ENCODE peak calls at places on chromosomes 1 and 21, in ten cellular contexts. D is GM23338, O is heart left ventricle, S is GM13976, V is neural crest cell, P is body of pancreas, T is fibroblast of lung, F is progenitor cell of endocrine pancreas, E is foreskin fibroblast, H is foreskin keratinocyte. W is an unnamed sample.

GRCh38 chr1:119791377-119791776 is 19.9 kb downstream of the REG4 start:
- DNase-seq in D (peak), O (no peak), S (no peak), V (no peak), P (no peak), T (no peak), F (no peak), E (no peak), H (peak), W (no peak)

GRCh38 chr1:38253314-38253713 is 206.7 kb upstream of the POU3F1 start:
- DNase-seq in D (no peak), O (no peak), S (no peak), V (no peak), P (no peak), T (no peak), F (no peak), E (no peak), H (no peak), W (no peak)

GRCh38 chr1:169550294-169550693 is 36.0 kb downstream of the F5 start:
- DNase-seq in D (peak), O (no peak), S (peak), V (no peak), P (no peak), T (peak), F (no peak), E (peak), H (peak), W (no peak)

GRCh38 chr1:193338194-193338593 is 151.8 kb upstream of the B3GALT2 start:
- DNase-seq in D (no peak), O (no peak), S (peak), V (no peak), P (no peak), T (peak), F (no peak), E (no peak), H (peak), W (no peak)

GRCh38 chr1:87723193-87723592 is 394.5 kb downstream of the LMO4 start:
- DNase-seq in D (peak), O (no peak), S (no peak), V (no peak), P (no peak), T (no peak), F (no peak), E (no peak), H (no peak), W (no peak)

GRCh38 chr21:35829014-35829525 is 231.3 kb downstream of the SETD4 start:
- DNase-seq in D (peak), O (no peak), S (no peak), V (no peak), P (no peak), T (no peak), F (no peak), E (no peak), H (no peak), W (no peak)

GRCh38 chr1:169563019-169563615 is 23.2 kb downstream of the F5 start:
- DNase-seq in D (no peak), O (no peak), S (no peak), V (no peak), P (no peak), T (no peak), F (no peak), E (no peak), H (no peak), W (no peak)

GRCh38 chr1:87673748-87674147 is 345.1 kb downstream of the LMO4 start:
- DNase-seq in D (peak), O (no peak), S (no peak), V (no peak), P (no peak), T (peak), F (no peak), E (no peak), H (no peak), W (no peak)

GRCh38 chr1:167720965-167721616 is 691 bp upstream of the MPZL1 start:
- DNase-seq in D (no peak), O (peak), S (no peak), V (peak), P (peak), T (peak), F (no peak), E (peak), H (peak), W (no peak)

GRCh38 chr1:6040859-6041415 is 4.8 kb upstream of the KCNAB2 start:
- DNase-seq in D (no peak), O (no peak), S (no peak), V (no peak), P (no peak), T (no peak), F (no peak), E (no peak), H (no peak), W (no peak)

GRCh38 chr1:59985901-59986735 is 59.5 kb upstream of the CYP2J2 start:
- DNase-seq in D (peak), O (no peak), S (no peak), V (no peak), P (no peak), T (no peak), F (no peak), E (peak), H (no peak), W (no peak)

GRCh38 chr1:33094971-33095604 is 14.1 kb downstream of the AZIN2 start:
- DNase-seq in D (peak), O (no peak), S (no peak), V (peak), P (peak), T (peak), F (peak), E (peak), H (peak), W (peak)

GRCh38 chr1:72009756-72010441 is 272.4 kb downstream of the NEGR1 start:
- DNase-seq in D (peak), O (peak), S (no peak), V (no peak), P (no peak), T (peak), F (no peak), E (no peak), H (peak), W (no peak)

DNA sequence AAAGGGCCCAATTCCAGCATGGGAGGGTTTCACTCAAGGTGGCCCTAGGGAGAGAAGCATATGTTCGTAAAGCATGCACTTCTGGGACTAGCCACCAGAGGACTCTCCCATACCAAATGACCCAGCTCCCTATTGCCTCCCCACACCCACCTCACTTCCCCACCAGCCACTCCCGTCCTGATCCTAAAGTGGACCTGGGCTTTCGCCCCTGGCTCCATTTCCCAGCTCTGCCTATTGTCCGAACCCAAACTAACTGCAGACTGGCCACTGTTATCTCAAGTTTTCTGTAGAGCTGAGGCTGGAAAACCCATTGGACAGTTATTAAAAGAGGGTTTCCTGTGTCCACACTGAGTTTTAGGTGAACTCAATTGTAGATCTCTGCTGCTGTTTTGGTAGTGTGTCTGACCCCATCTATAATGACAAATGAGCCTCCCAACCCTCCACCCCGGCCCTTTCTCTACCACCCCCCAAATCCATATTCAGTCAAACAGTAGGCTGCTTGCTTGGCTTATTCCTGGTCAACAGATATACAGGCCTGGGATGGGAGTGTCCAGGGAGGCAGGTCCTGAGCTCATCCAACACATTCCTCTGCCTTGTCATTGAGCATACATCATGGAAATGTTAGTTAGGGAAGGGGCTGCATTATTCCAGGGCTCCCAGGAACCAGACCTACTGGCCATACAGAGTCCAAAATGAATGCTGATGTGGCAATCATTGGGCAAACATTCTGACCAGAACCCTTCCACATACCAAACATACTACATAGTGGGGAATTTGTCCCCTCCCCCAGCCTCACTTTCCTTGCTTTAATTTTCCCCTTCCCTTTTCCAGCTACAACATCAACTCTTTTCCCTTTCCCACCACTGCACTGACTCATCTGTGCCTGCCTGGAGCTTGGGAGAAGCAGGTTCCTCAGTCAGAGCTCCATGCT is 59.2 kb downstream of the ABCA4 start:
- DNase-seq in D (peak), O (peak), S (peak), V (peak), P (peak), T (peak), F (peak), E (peak), H (peak), W (peak)
- TF ChIP-seq CTCF in D (peak), O (peak), S (peak), V (peak), P (peak), T (peak), F (peak), E (peak), H (peak), W (peak)

GRCh38 chr21:27703806-27704205 is 736.9 kb upstream of the ADAMTS5 start:
- DNase-seq in D (no peak), O (no peak), S (no peak), V (no peak), P (no peak), T (no peak), F (no peak), E (peak), H (no peak), W (peak)

GRCh38 chr21:27695246-27695645 is 728.4 kb upstream of the ADAMTS5 start:
- DNase-seq in D (no peak), O (no peak), S (no peak), V (no peak), P (no peak), T (no peak), F (no peak), E (no peak), H (no peak), W (no peak)

GRCh38 chr21:27704567-27705166 is 737.8 kb upstream of the ADAMTS5 start:
- DNase-seq in D (no peak), O (no peak), S (no peak), V (no peak), P (no peak), T (no peak), F (no peak), E (peak), H (no peak), W (peak)

GRCh38 chr21:27700974-27701614 is 734.2 kb upstream of the ADAMTS5 start:
- DNase-seq in D (peak), O (peak), S (peak), V (peak), P (peak), T (peak), F (peak), E (peak), H (peak), W (peak)
- TF ChIP-seq CTCF in D (peak), O (peak), S (peak), V (peak), P (peak), T (peak), F (peak), E (peak), H (peak), W (peak)

GRCh38 chr1:198558402-198558801 is 17.9 kb upstream of the ATP6V1G3 start:
- DNase-seq in D (no peak), O (no peak), S (no peak), V (no peak), P (no peak), T (no peak), F (no peak), E (no peak), H (no peak), W (no peak)

GRCh38 chr1:198549863-198550262 is 9.4 kb upstream of the ATP6V1G3 start:
- DNase-seq in D (no peak), O (no peak), S (peak), V (no peak), P (no peak), T (no peak), F (no peak), E (no peak), H (no peak), W (no peak)

GRCh38 chr1:198548890-198549289 is 8.4 kb upstream of the ATP6V1G3 start:
- DNase-seq in D (no peak), O (no peak), S (no peak), V (no peak), P (no peak), T (no peak), F (no peak), E (no peak), H (no peak), W (no peak)

GRCh38 chr1:198556969-198557368 is 16.5 kb upstream of the ATP6V1G3 start:
- DNase-seq in D (no peak), O (peak), S (peak), V (no peak), P (no peak), T (no peak), F (no peak), E (no peak), H (no peak), W (no peak)

GRCh38 chr1:198553017-198553416 is 12.5 kb upstream of the ATP6V1G3 start:
- DNase-seq in D (no peak), O (no peak), S (no peak), V (no peak), P (no peak), T (no peak), F (no peak), E (no peak), H (no peak), W (no peak)
- TF ChIP-seq CTCF in D (peak), O (no peak), S (no peak), V (no peak), P (no peak), T (no peak), F (no peak), E (no peak), H (peak), W (no peak)

GRCh38 chr1:109188200-109188599 is 25.5 kb upstream of the SARS1 start:
- DNase-seq in D (no peak), O (no peak), S (no peak), V (no peak), P (no peak), T (no peak), F (no peak), E (no peak), H (no peak), W (no peak)

GRCh38 chr1:109186704-109187071 is 27.0 kb upstream of the SARS1 start:
- DNase-seq in D (no peak), O (peak), S (no peak), V (no peak), P (no peak), T (peak), F (no peak), E (no peak), H (no peak), W (peak)

GRCh38 chr1:109185990-109186703 is 27.6 kb upstream of the SARS1 start:
- DNase-seq in D (no peak), O (no peak), S (no peak), V (no peak), P (no peak), T (no peak), F (no peak), E (no peak), H (no peak), W (no peak)

GRCh38 chr1:109188776-109189175 is 24.9 kb upstream of the SARS1 start:
- DNase-seq in D (no peak), O (no peak), S (no peak), V (no peak), P (no peak), T (no peak), F (no peak), E (no peak), H (peak), W (no peak)

DNA sequence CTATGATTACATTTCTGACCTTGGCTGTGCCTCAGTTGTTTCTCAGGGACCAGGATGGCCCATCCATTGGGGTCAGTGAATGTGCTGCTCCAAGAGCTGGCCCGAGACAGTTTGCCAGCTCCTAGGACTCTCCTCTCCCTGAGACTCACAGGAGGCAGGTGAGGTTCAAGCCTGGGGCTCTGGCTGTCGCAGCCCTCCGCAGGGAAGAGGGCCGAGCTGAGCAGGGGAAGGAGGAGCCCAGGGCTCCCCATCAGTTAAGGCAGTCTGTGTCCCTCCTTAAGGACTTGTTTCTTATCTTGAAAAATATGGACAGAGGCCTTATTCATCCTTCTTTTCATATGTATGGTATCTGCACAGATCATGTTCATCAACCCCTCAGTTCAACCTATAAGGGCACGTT is 26.6 kb upstream of the SARS1 start:
- DNase-seq in D (no peak), O (no peak), S (no peak), V (no peak), P (no peak), T (no peak), F (no peak), E (no peak), H (no peak), W (no peak)
- TF ChIP-seq CTCF in D (no peak), O (no peak), S (no peak), V (no peak), P (no peak), T (no peak), F (no peak), E (no peak), H (no peak), W (no peak)

GRCh38 chr1:115807723-115808122 is 33.2 kb downstream of the NHLH2 start:
- DNase-seq in D (peak), O (peak), S (peak), V (peak), P (peak), T (peak), F (peak), E (peak), H (peak), W (peak)
- TF ChIP-seq CTCF in D (peak), O (peak), S (peak), V (peak), P (peak), T (peak), F (peak), E (peak), H (peak), W (peak)

GRCh38 chr1:233620065-233620464 is 6.2 kb downstream of the KCNK1 start:
- DNase-seq in D (no peak), O (no peak), S (no peak), V (no peak), P (no peak), T (no peak), F (no peak), E (no peak), H (no peak), W (no peak)
- TF ChIP-seq CTCF in D (no peak), O (no peak), S (no peak), V (no peak), P (no peak), T (no peak), F (no peak), E (no peak), H (no peak), W (no peak)

GRCh38 chr21:17921579-17922530 is 102.7 kb upstream of the C21orf91 start:
- DNase-seq in D (no peak), O (no peak), S (no peak), V (no peak), P (no peak), T (peak), F (no peak), E (peak), H (peak), W (peak)

GRCh38 chr21:17925000-17925610 is 105.9 kb upstream of the C21orf91 start:
- DNase-seq in D (peak), O (no peak), S (peak), V (peak), P (peak), T (peak), F (peak), E (peak), H (peak), W (peak)

GRCh38 chr21:17930102-17930501 is 110.9 kb upstream of the C21orf91 start:
- DNase-seq in D (no peak), O (no peak), S (no peak), V (no peak), P (no peak), T (no peak), F (no peak), E (no peak), H (no peak), W (no peak)

GRCh38 chr21:17929514-17929913 is 110.4 kb upstream of the C21orf91 start:
- DNase-seq in D (no peak), O (no peak), S (no peak), V (no peak), P (no peak), T (no peak), F (no peak), E (no peak), H (no peak), W (no peak)

GRCh38 chr21:17925900-17926299 is 106.7 kb upstream of the C21orf91 start:
- DNase-seq in D (peak), O (no peak), S (no peak), V (no peak), P (no peak), T (peak), F (no peak), E (no peak), H (peak), W (no peak)
- TF ChIP-seq CTCF in D (peak), O (peak), S (peak), V (peak), P (no peak), T (peak), F (peak), E (peak), H (peak), W (no peak)

GRCh38 chr1:153573351-153573750 is 7.7 kb upstream of the S100A2 start:
- DNase-seq in D (no peak), O (no peak), S (no peak), V (no peak), P (no peak), T (peak), F (no peak), E (no peak), H (no peak), W (no peak)
- TF ChIP-seq CTCF in D (no peak), O (no peak), S (no peak), V (no peak), P (no peak), T (no peak), F (no peak), E (no peak), H (no peak), W (no peak)

DNA sequence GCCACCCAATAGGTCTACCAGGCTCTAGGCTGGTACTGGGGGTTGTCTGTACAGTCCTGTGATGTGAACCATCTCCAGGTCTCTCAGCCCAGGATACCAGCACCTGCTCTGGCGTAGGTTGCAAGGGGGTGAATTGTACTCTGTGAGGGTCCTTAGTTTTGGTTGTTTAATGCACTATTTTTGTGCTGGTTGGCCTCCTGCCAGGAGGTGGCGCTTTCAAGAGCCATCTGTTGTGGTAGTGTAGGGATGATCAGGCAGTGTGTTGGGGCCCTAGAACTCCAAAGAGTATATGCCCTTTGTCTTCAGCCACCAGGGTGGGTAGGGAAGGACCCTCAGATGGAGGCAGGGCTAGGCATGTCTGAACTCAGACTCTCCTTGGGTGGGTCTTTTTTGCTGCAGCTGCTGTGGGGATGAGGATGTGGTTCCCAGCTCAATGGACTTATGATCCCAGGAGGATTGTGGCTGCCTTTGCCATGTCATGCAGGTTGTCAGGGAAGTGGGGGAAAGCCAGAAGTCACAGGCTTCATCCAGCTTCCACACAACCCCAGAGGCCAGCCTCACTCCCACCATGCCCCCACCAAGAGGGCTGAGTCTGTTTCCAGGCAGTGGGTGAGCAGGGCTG is 301.8 kb upstream of the CHRM3 start:
- DNase-seq in D (peak), O (no peak), S (no peak), V (no peak), P (no peak), T (no peak), F (no peak), E (no peak), H (no peak), W (no peak)
- TF ChIP-seq CTCF in D (peak), O (no peak), S (no peak), V (no peak), P (no peak), T (no peak), F (no peak), E (no peak), H (no peak), W (no peak)

W was measured in uterus.